ENCODE peak calls at places on chromosomes 7 and 10, in six cellular contexts. M, K, X, Z, E and I are unnamed samples. For H3K36me3, the result is how much of the 10 kb centered on the place peaks cover.

GRCh38 chr10:17878896-17879295 is 69.7 kb downstream of the MRC1 start:
- DNase-seq in Z (no peak), E (no peak), X (no peak), M (no peak), K (no peak), I (no peak)

GRCh38 chr7:154865984-154866685 is 136.8 kb downstream of the PAXIP1 start:
- DNase-seq in K (no peak), X (no peak), M (no peak), E (no peak), Z (no peak), I (no peak)

GRCh38 chr7:102288285-102288930 is 1.7 kb downstream of the SH2B2 start:
- DNase-seq in M (no peak), K (no peak), E (no peak), Z (no peak), X (no peak), I (no peak)

GRCh38 chr10:123800299-123800698 is 91.3 kb downstream of the CPXM2 start:
- DNase-seq in Z (no peak), K (no peak), M (no peak), E (no peak), X (no peak), I (no peak)

GRCh38 chr10:125684583-125684982 is 1.6 kb upstream of the TEX36 start:
- DNase-seq in Z (no peak), X (no peak), M (no peak), K (no peak), E (no peak), I (no peak)

GRCh38 chr7:155974186-155974897 is 162.1 kb upstream of the SHH start:
- DNase-seq in K (peak), M (no peak), E (no peak), Z (no peak), X (no peak), I (no peak)

GRCh38 chr10:71729023-71729649 is 9.6 kb upstream of the C10orf105 start:
- DNase-seq in X (no peak), E (no peak), M (peak), Z (no peak), K (no peak), I (no peak)

GRCh38 chr10:98632456-98633150 is 185.9 kb upstream of the HPS1 start:
- DNase-seq in Z (no peak), K (no peak), X (no peak), M (no peak), E (no peak), I (no peak)

GRCh38 chr10:89414146-89414878 is at the start of gene IFIT5:
- DNase-seq in Z (peak), M (no peak), K (peak), X (peak), E (no peak), I (peak)

GRCh38 chr10:97138174-97138573 is 47.6 kb downstream of the SLIT1 start:
- DNase-seq in E (peak), K (no peak), X (no peak), M (no peak), Z (no peak), I (peak)

GRCh38 chr10:100370976-100371706 is 24.1 kb downstream of the SCD start:
- DNase-seq in E (peak), Z (peak), X (peak), K (peak), M (peak), I (peak)

GRCh38 chr7:101733713-101734475 is 83.5 kb upstream of the CUX1 start:
- DNase-seq in M (no peak), E (no peak), Z (peak), X (peak), K (no peak), I (peak)

GRCh38 chr10:111083222-111084095 is 6.6 kb downstream of the ADRA2A start:
- DNase-seq in K (no peak), E (no peak), M (no peak), X (no peak), Z (no peak), I (peak)

GRCh38 chr7:39002755-39003154 is 25.0 kb downstream of the POU6F2 start:
- DNase-seq in Z (no peak), K (no peak), X (no peak), E (no peak), M (no peak), I (no peak)

GRCh38 chr10:14369881-14370280 is 39.2 kb upstream of the FRMD4A start:
- DNase-seq in M (no peak), X (no peak), K (no peak), Z (no peak), E (no peak), I (no peak)

GRCh38 chr7:24963218-24963617 is 16.8 kb downstream of the OSBPL3 start:
- DNase-seq in Z (peak), K (no peak), X (peak), E (no peak), M (no peak), I (no peak)

GRCh38 chr10:124044143-124044862 is 49.1 kb downstream of the CHST15 start:
- DNase-seq in M (no peak), X (no peak), K (no peak), Z (no peak), E (no peak), I (no peak)

GRCh38 chr10:75651452-75651851 is 220.0 kb downstream of the LRMDA start:
- DNase-seq in Z (no peak), E (peak), K (no peak), M (no peak), X (no peak), I (peak)

GRCh38 chr7:17304926-17305325 is 6.5 kb downstream of the AHR start:
- DNase-seq in M (peak), Z (peak), E (peak), K (no peak), X (peak), I (no peak)

GRCh38 chr7:90383422-90383821 is 19.8 kb upstream of the CLDN12 start:
- DNase-seq in K (no peak), E (no peak), Z (no peak), M (peak), X (peak), I (no peak)

GRCh38 chr7:140060788-140061606 is 1.8 kb downstream of the PARP12 start:
- DNase-seq in X (peak), Z (no peak), K (no peak), E (no peak), M (no peak), I (no peak)

GRCh38 chr10:49079499-49079898 is 35.8 kb downstream of the VSTM4 start:
- DNase-seq in K (no peak), X (no peak), Z (no peak), M (no peak), E (no peak), I (no peak)

GRCh38 chr10:124596914-124597676 is 135.5 kb downstream of the LHPP start:
- DNase-seq in Z (no peak), K (peak), E (no peak), X (no peak), M (no peak), I (no peak)

DNA sequence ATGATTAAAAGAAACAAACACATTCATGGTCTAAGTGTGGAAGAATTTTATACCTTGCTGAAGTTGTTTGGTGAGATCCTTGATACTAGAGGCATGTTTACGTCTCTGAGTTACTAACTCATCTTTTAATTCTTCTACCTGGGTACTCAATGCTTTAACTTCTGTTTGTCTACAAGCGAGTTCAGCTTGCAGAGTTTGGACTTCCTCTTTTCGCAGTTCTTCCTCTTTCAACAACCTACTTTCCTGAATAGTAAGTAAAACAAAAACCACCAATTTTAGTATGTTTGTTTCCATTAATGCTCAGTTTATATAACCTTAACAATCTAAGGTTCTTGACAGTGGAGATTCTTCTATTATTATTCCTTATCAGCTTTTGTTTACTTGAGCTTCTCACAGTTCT is 42.9 kb downstream of the CCDC186 start:
- DNase-seq in K (no peak), E (no peak), M (no peak), Z (peak), X (no peak), I (no peak)
- H3K36me3 ChIP-seq in K (under half), E (under half), M (under half), Z (under half), X (under half), I (under half)

GRCh38 chr7:66454600-66455225 is 174.0 kb upstream of the KCTD7 start:
- DNase-seq in K (no peak), Z (no peak), X (no peak), E (no peak), M (no peak), I (no peak)
- H3K4me3 ChIP-seq in K (no peak), Z (no peak), X (no peak), E (no peak), M (no peak), I (no peak)

DNA sequence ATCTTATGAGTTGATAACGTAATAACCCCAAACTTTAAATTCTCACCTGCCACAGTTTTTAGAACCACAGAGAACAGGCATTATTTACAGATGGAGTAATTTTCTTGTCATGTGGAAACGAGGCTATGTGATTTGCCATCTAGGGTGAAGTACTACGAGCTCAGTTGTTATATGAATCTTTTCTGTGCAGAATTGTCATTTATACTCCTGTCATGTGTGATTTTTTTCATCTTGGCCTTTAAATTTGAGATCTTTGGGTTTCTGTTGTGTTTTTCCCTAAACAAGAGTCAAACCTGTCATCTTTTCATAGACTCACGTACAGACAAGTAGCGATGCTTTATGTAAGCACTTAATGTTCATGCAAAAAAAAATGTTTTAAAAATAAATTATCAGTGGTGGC is 153.7 kb upstream of the TAC1 start:
- DNase-seq in M (no peak), Z (no peak), X (no peak), K (no peak), E (no peak), I (no peak)
- H3K36me3 ChIP-seq in M (under half), Z (under half), X (under half), K (under half), E (under half), I (under half)

DNA sequence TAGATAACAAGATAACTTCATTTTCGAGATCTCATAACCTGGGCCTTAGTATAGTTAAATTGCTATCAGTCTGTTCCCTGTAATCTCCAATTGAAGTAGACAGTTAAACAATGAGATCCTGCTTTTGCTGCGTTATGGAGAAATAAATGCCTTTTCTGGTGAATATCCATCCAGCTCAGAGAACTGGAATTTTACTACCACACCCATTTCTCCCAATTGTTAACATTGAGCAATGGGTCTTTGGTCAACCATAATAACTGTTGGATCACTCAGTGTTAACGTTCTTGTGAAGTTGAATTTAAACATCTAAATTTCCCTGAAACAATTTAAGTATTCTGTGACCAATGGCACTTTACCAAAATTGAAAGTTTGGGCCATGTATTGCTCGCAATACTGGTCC is 3.0 kb downstream of the CALU start:
- DNase-seq in Z (no peak), M (peak), K (no peak), X (peak), E (no peak), I (no peak)
- H3K4me3 ChIP-seq in Z (no peak), M (peak), K (no peak), X (no peak), E (no peak), I (no peak)

DNA sequence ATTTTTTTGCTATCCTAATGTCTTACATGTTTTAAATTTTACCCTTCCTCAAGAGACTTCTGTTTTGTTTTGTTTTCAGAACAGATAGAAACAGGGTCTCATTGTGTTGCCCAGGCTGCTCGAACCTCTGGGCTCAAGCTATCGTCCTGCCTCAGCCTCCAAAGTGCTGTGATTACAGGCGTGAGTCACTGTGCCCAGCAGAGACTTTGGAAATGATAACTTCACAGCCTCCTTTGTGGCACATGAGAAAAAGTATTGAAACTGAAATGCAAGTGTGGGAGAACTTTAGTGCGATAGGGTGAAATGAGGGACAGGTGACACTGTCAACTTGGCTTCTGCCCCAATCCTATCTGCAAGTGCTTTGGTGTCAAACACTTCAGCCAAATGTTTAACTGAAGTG is 21.6 kb downstream of the IRF5 start:
- DNase-seq in E (no peak), X (no peak), Z (no peak), M (no peak), K (no peak), I (no peak)
- H3K36me3 ChIP-seq in E (under half), X (under half), Z (under half), M (under half), K (under half), I (under half)

GRCh38 chr10:103850572-103850895 is 4.8 kb downstream of the SH3PXD2A start:
- DNase-seq in E (no peak), X (no peak), Z (no peak), K (no peak), M (no peak), I (no peak)

GRCh38 chr10:103853428-103854264 is 1.7 kb downstream of the SH3PXD2A start:
- DNase-seq in Z (no peak), M (no peak), X (no peak), K (no peak), E (no peak), I (no peak)

GRCh38 chr10:103852856-103853255 is 2.5 kb downstream of the SH3PXD2A start:
- DNase-seq in Z (no peak), M (no peak), E (no peak), K (no peak), X (peak), I (no peak)

GRCh38 chr10:103851261-103851660 is 4.1 kb downstream of the SH3PXD2A start:
- DNase-seq in K (no peak), E (no peak), Z (no peak), M (no peak), X (no peak), I (no peak)

GRCh38 chr10:103852189-103852711 is 3.1 kb downstream of the SH3PXD2A start:
- DNase-seq in X (peak), M (no peak), Z (no peak), K (no peak), E (no peak), I (no peak)
- H3K4me3 ChIP-seq in X (no peak), M (no peak), Z (no peak), K (no peak), E (no peak), I (no peak)

DNA sequence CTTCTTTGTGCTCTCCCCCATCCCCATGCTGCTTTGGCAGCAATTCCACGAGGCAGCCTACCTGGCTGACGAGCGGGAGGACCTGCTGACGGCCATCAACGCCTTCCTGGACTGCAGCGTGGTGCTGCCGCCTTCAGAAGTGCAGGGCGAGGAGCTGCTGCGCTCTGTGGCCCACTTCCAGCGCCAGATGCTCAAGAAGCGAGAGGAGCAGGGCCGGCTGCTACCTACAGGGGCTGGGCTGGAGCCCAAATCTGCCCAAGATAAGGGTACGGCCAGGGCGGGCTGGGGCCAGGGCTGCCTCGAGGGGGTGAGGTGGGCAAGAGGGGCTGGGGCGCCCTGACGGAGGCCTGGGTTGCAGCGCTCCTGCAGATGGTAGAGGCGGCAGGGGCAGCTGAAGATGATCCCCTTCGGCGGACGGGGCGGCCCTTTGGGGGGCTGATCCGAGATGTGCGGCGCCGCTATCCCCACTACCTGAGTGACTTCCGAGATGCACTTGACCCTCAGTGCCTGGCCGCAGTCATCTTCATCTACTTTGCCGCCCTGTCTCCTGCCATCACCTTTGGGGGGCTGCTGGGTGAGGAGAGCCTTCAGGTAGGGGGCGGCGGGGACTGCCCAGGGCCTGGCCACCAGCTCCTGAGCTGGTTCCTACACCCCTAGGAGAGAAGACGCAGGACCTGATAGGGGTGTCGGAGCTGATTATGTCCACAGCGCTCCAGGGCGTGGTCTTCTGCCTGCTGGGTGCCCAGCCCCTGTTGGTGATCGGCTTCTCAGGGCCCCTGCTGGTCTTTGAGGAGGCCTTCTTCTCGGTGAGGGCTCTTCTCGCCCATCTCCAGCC is 9.4 kb downstream of the FASTK start:
- DNase-seq in K (no peak), Z (no peak), X (no peak), E (no peak), M (no peak), I (no peak)
- H3K36me3 ChIP-seq in K (under half), Z (under half), X (half or more), E (half or more), M (under half), I (under half)

GRCh38 chr10:45418417-45418858 is 44.4 kb downstream of the ALOX5 start:
- DNase-seq in X (no peak), Z (no peak), E (no peak), K (no peak), M (no peak), I (peak)
- H3K4me3 ChIP-seq in X (no peak), Z (peak), E (no peak), K (peak), M (no peak), I (peak)